ENCODE peak calls at places on chromosomes 5 and 9, in six cellular contexts. E, F, A, T, G and P are unnamed samples. For H3K4me1, the result is how much of the 10 kb centered on the place peaks cover.

GRCh38 chr5:31750215-31750614 is 111.3 kb downstream of the PDZD2 start:
- DNase-seq in E (no peak), F (no peak), A (no peak), T (no peak), G (no peak), P (no peak)

GRCh38 chr5:124132843-124133242 is 613.6 kb downstream of the ZNF608 start:
- DNase-seq in E (no peak), F (no peak), A (no peak), T (no peak), G (no peak), P (peak)

GRCh38 chr5:151469992-151470391 is 22.6 kb downstream of the SLC36A1 start:
- DNase-seq in E (no peak), F (no peak), A (no peak), T (no peak), G (no peak), P (no peak)

GRCh38 chr5:139566611-139567010 is 5.5 kb downstream of the UBE2D2 start:
- DNase-seq in E (no peak), F (no peak), A (no peak), T (no peak), G (no peak), P (no peak)

GRCh38 chr5:132418876-132419275 is 49.4 kb downstream of the SLC22A5 start:
- DNase-seq in E (no peak), F (no peak), A (peak), T (no peak), G (no peak), P (no peak)

GRCh38 chr9:99816392-99816791 is 5.3 kb upstream of the NR4A3 start:
- DNase-seq in E (no peak), F (no peak), A (no peak), T (no peak), G (no peak), P (no peak)

GRCh38 chr5:147939431-147940114 is 33.2 kb upstream of the C5orf46 start:
- DNase-seq in E (no peak), F (no peak), A (no peak), T (no peak), G (no peak), P (no peak)

GRCh38 chr9:95120781-95121370 is 196.6 kb downstream of the FANCC start:
- DNase-seq in E (no peak), F (no peak), A (no peak), T (no peak), G (no peak), P (no peak)

GRCh38 chr5:16669776-16670175 is 53.0 kb upstream of the RETREG1 start:
- DNase-seq in E (no peak), F (no peak), A (no peak), T (no peak), G (no peak), P (no peak)

GRCh38 chr5:107533946-107534876 is 136.5 kb downstream of the EFNA5 start:
- DNase-seq in E (no peak), F (no peak), A (no peak), T (no peak), G (no peak), P (no peak)

GRCh38 chr9:35367451-35367850 is 122.5 kb upstream of the RUSC2 start:
- DNase-seq in E (no peak), F (no peak), A (no peak), T (peak), G (no peak), P (no peak)

GRCh38 chr9:124840300-124840833 is 12.9 kb upstream of the WDR38 start:
- DNase-seq in E (no peak), F (no peak), A (no peak), T (peak), G (peak), P (peak)

GRCh38 chr9:133135193-133135745 is 14.2 kb upstream of the RALGDS start:
- DNase-seq in E (no peak), F (no peak), A (peak), T (peak), G (peak), P (peak)

GRCh38 chr9:136622538-136622948 is 40.2 kb upstream of the EGFL7 start:
- DNase-seq in E (peak), F (no peak), A (no peak), T (no peak), G (no peak), P (no peak)

GRCh38 chr9:73775757-73776156 is 624.1 kb downstream of the ANXA1 start:
- DNase-seq in E (no peak), F (no peak), A (no peak), T (no peak), G (no peak), P (no peak)

GRCh38 chr5:132013006-132013689 is 1.7 kb upstream of the ACSL6 start:
- DNase-seq in E (peak), F (no peak), A (no peak), T (no peak), G (no peak), P (no peak)

GRCh38 chr9:38017149-38017884 is 51.7 kb downstream of the SHB start:
- DNase-seq in E (peak), F (no peak), A (no peak), T (peak), G (no peak), P (peak)

GRCh38 chr9:88197016-88197415 is 58.7 kb upstream of the SPATA31C2 start:
- DNase-seq in E (no peak), F (peak), A (peak), T (peak), G (no peak), P (no peak)

GRCh38 chr5:15645376-15645775 is 145.4 kb downstream of the FBXL7 start:
- DNase-seq in E (no peak), F (no peak), A (no peak), T (peak), G (no peak), P (no peak)

GRCh38 chr9:134481762-134482161 is 155.5 kb downstream of the RXRA start:
- DNase-seq in E (peak), F (no peak), A (no peak), T (no peak), G (no peak), P (no peak)

GRCh38 chr9:89748020-89748670 is 143.3 kb downstream of the GADD45G start:
- DNase-seq in E (no peak), F (no peak), A (no peak), T (no peak), G (no peak), P (no peak)

GRCh38 chr9:113154936-113155335 is 4.1 kb downstream of the SLC31A2 start:
- DNase-seq in E (no peak), F (no peak), A (no peak), T (no peak), G (no peak), P (no peak)

GRCh38 chr9:113155911-113156559 is 5.2 kb downstream of the SLC31A2 start:
- DNase-seq in E (no peak), F (no peak), A (no peak), T (peak), G (no peak), P (peak)

GRCh38 chr9:113154471-113154870 is 3.7 kb downstream of the SLC31A2 start:
- DNase-seq in E (no peak), F (no peak), A (peak), T (peak), G (no peak), P (no peak)

GRCh38 chr9:113158446-113158845 is 7.6 kb downstream of the SLC31A2 start:
- DNase-seq in E (no peak), F (no peak), A (no peak), T (no peak), G (no peak), P (no peak)

GRCh38 chr9:113156880-113157279 is 6.1 kb downstream of the SLC31A2 start:
- DNase-seq in E (no peak), F (no peak), A (no peak), T (no peak), G (no peak), P (no peak)
- TF ChIP-seq CTCF in E (no peak), F (no peak), A (no peak), T (no peak), G (no peak), P (no peak)

DNA sequence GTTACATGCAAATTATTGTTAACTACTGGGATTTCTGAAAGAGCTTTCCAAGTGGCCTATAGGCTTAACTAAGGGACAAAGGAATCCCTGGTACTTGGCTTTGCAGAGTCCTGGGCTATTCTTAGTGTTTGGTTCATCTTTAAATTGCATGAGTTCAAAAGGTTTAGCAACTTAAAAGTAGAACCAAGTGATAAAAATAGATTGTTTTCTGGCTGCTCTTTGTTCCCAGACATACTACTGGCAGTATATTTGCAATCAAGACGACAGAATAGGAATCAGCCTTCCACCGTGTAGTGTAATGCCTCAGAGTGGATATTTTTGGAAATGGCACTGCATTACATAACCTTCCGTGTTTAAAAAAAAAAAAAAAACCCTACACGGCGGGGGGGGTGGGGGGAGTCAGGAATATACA is 1.0 kb downstream of the NREP start:
- DNase-seq in E (no peak), F (no peak), A (no peak), T (peak), G (no peak), P (no peak)
- H3K4me1 ChIP-seq in E (under half), F (under half), A (under half), T (under half), G (under half), P (under half)

GRCh38 chr9:93132946-93133640 is 958 bp downstream of the NINJ1 start:
- DNase-seq in E (no peak), F (no peak), A (peak), T (peak), G (no peak), P (peak)

GRCh38 chr9:93134740-93135444 is 841 bp upstream of the NINJ1 start:
- DNase-seq in E (no peak), F (no peak), A (peak), T (no peak), G (no peak), P (no peak)

GRCh38 chr9:93132287-93132927 is 1.6 kb downstream of the NINJ1 start:
- DNase-seq in E (peak), F (peak), A (peak), T (peak), G (no peak), P (peak)

GRCh38 chr9:93133641-93134017 is 422 bp downstream of the NINJ1 start:
- DNase-seq in E (peak), F (peak), A (peak), T (peak), G (no peak), P (peak)

DNA sequence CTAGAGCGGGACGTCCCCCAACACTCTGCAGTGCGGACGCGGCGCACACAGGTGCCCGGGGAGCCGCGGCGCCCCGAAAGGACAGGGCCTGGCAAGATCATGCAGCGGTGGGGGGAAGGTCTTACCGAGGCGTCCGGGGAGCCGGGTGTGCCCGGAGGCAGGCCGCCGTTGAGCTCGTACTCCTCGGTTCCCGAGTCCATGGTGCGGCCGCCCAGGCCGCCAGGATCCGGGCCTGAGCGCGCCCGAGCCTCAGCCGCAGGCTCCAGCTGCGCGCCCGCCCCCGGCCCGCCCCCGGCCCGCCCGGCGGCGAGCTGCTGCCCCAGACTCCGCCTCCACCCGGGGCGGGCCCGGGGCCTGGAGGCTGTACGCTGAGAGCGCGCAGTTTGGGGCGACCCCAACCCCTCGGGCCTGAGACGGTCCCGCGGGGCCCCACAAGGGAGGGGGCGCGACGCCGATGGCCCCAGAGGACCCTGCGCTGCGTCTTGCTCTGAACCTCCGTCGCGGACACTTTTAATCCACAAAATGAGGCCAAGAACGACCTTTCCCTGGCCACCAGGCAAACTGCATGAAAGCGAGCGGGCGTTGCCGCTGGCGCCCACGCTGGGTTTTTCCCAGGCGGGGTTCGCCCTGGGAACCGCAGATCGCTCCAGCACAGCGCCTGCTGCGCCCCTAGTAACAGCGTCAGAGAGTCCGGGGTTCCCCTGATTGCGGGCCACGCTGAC is at the start of gene NINJ1:
- DNase-seq in E (peak), F (peak), A (peak), T (peak), G (peak), P (peak)
- TF ChIP-seq POLR2A in E (peak), F (peak), A (peak), T (peak), G (no peak), P (peak)

GRCh38 chr5:78008356-78008967 is 232.3 kb upstream of the TBCA start:
- DNase-seq in E (no peak), F (no peak), A (no peak), T (peak), G (peak), P (no peak)
- TF ChIP-seq CTCF in E (peak), F (peak), A (peak), T (peak), G (peak), P (peak)

GRCh38 chr9:5511935-5512580 is 1.7 kb downstream of the PDCD1LG2 start:
- DNase-seq in E (no peak), F (no peak), A (no peak), T (no peak), G (no peak), P (no peak)

GRCh38 chr9:5511476-5511875 is 1.1 kb downstream of the PDCD1LG2 start:
- DNase-seq in E (no peak), F (no peak), A (no peak), T (no peak), G (no peak), P (no peak)

GRCh38 chr9:5510991-5511390 is 660 bp downstream of the PDCD1LG2 start:
- DNase-seq in E (no peak), F (no peak), A (no peak), T (no peak), G (no peak), P (no peak)

GRCh38 chr9:5510360-5510931 is at the start of gene PDCD1LG2:
- DNase-seq in E (no peak), F (no peak), A (no peak), T (no peak), G (no peak), P (no peak)

DNA sequence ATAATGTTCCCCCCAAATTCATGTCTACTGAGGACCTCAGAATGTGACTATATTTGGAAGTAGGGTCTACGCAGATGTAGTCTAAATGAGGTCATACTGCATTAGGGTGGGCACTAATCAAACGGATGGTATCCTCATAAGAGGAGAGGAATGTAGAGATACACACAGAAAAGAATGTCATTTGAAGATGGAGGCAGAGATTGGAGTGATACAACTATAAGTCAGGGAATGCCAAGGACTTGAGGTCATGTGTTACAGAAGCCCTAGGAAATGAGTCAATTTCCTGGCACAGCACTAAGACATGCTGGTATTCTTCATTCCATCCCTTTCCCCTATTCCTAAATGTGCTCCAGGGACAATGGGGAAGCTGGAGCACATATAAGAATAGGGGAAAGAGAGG is 758 bp upstream of the PDCD1LG2 start:
- DNase-seq in E (no peak), F (no peak), A (no peak), T (no peak), G (peak), P (no peak)
- H3K4me1 ChIP-seq in E (under half), F (under half), A (under half), T (under half), G (under half), P (under half)

DNA sequence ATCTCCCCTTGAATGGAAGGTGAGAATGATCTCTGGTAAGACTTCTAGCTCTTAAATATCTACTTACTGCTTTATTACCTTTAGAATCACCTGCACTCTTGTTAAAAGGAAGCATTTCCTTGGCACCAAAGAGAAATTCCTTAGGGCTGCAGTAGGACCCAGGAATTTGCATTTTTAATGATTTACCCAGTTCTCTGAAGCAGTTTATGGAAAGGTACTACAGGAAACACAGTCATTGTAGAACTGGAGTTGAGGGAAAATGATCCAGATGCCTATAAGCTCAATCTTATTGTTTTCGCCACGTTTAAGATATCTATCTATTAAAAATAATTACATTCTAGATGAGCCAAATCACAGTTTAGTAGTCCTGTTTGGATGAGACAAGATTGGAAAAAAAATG is 9.5 kb upstream of the C9 start:
- DNase-seq in E (no peak), F (no peak), A (no peak), T (no peak), G (no peak), P (no peak)
- TF ChIP-seq POLR2A in E (no peak), F (no peak), A (no peak), T (no peak), G (no peak), P (peak)

DNA sequence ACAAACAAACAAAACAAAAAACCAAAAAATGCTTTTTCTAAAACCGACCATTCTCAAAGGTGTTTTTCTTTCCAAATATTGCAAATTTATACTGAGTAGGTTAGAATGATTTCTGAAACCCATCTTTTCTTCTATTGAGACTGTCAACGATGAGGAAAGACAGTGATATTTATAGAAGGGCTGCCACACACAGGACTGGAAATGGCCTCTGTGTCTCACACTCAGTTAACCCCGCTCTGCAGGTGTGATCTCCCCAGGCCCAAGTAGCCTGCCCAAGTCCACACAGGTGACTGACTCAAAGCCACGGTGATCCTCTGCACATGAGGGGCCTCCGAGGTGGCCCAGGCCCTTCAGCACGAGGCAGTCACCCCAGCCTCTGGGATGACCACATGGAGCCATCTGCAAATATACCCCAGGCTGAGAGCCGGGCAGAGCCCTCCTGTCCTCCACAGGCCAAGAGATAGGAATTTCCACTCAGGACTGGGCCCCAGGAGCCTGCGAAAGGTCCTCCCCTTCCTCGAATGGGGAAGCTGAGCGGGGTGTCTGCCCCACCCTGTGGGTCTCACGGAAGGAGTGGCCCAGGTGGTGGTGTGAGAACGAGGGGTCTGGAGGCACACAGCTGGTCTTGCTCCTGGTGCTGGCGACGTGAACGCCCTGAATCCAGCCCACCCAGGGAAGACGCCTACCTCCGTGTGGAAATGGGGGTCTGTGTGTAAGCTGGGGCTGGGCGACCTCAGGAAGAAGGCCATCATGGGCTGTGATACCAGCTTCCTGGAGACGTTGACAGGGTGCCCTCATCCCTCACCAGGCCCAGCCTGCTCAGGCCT is 53.0 kb upstream of the PHYKPL start:
- DNase-seq in E (peak), F (no peak), A (no peak), T (no peak), G (no peak), P (no peak)
- TF ChIP-seq CTCF in E (no peak), F (no peak), A (no peak), T (no peak), G (no peak), P (no peak)

GRCh38 chr9:113139953-113140352 is 10.9 kb upstream of the SLC31A2 start:
- DNase-seq in E (no peak), F (no peak), A (no peak), T (no peak), G (no peak), P (no peak)
- H3K4me1 ChIP-seq in E (under half), F (under half), A (under half), T (under half), G (under half), P (under half)

GRCh38 chr5:95928724-95929253 is 32.9 kb downstream of the ELL2 start:
- DNase-seq in E (no peak), F (no peak), A (no peak), T (no peak), G (no peak), P (no peak)

GRCh38 chr5:95925939-95926338 is 35.7 kb downstream of the ELL2 start:
- DNase-seq in E (no peak), F (no peak), A (no peak), T (no peak), G (no peak), P (no peak)

GRCh38 chr5:95930541-95930940 is 31.1 kb downstream of the ELL2 start:
- DNase-seq in E (no peak), F (no peak), A (no peak), T (no peak), G (no peak), P (no peak)

GRCh38 chr5:95930141-95930540 is 31.5 kb downstream of the ELL2 start:
- DNase-seq in E (no peak), F (no peak), A (no peak), T (no peak), G (no peak), P (no peak)

GRCh38 chr5:95927927-95928723 is 33.5 kb downstream of the ELL2 start:
- DNase-seq in E (no peak), F (no peak), A (no peak), T (no peak), G (no peak), P (no peak)
- TF ChIP-seq POLR2A in E (no peak), F (no peak), A (no peak), T (no peak), G (no peak), P (no peak)

DNA sequence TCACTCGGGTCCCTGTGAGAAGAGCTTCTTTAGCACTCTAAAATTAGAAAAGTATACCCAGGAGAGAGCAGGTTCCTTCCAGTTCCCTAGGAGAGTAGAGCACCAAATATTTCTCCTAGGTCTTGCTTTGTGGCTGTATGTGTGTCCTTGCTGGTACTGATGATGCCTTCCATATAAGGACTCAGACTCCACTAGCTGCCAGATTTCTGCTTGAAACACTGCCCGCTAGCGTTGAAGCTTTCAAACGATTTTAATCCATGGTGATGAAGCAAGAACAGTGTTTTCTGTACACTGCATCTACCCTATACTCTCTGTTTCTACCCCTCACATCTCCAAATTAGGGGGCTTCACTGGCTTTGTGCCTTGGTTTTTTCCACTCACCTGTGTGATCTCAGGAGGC is 2.4 kb upstream of the SMC2 start:
- DNase-seq in E (no peak), F (no peak), A (peak), T (peak), G (no peak), P (no peak)
- TF ChIP-seq CTCF in E (peak), F (no peak), A (no peak), T (no peak), G (no peak), P (peak)